ENCODE peak calls at places on chromosomes 12 and 14, in nine cellular contexts. G is lower leg skin, Q is HepG2, Y is prostate gland, E is stomach, O is adrenal gland, C is H1, T is Peyer's patch, H is IMR-90. P is an unnamed sample.

GRCh38 chr14:32494566-32495434 is 165.7 kb downstream of the AKAP6 start:
- DNase-seq in G (no peak), Q (no peak), Y (no peak), E (no peak), O (no peak), C (no peak), T (no peak), H (peak; percentile 67), P (no peak)

GRCh38 chr14:66974397-66975025 is 214.7 kb upstream of the GARIN2 start:
- DNase-seq in G (no peak), Q (no peak), Y (no peak), E (no peak), O (no peak), C (no peak), T (no peak), H (peak; percentile 4), P (no peak)

GRCh38 chr12:71071466-71072097 is 86.2 kb downstream of the TSPAN8 start:
- DNase-seq in G (no peak), Q (no peak), Y (no peak), E (no peak), O (no peak), C (no peak), T (no peak), H (no peak), P (no peak)

GRCh38 chr12:103800252-103800771 is 40.7 kb downstream of the NT5DC3 start:
- DNase-seq in G (no peak), Q (peak; percentile 47), Y (peak; percentile 12), E (peak; percentile 68), O (peak; percentile 79), C (no peak), T (peak; percentile 63), H (peak; percentile 73), P (peak; percentile 80)

GRCh38 chr12:32568241-32568640 is 110.9 kb upstream of the DNM1L start:
- DNase-seq in G (no peak), Q (peak; percentile 31), Y (no peak), E (no peak), O (no peak), C (no peak), T (no peak), H (peak; percentile 90), P (no peak)

GRCh38 chr12:42704810-42705401 is 115.4 kb upstream of the PRICKLE1 start:
- DNase-seq in G (no peak), Q (no peak), Y (no peak), E (no peak), O (no peak), C (no peak), T (no peak), H (no peak), P (no peak)

GRCh38 chr14:65972346-65972745 is 513.8 kb upstream of the CCDC196 start:
- DNase-seq in G (no peak), Q (no peak), Y (no peak), E (no peak), O (no peak), C (no peak), T (no peak), H (no peak), P (no peak)

GRCh38 chr14:104107611-104108569 is 22.4 kb downstream of the ASPG start:
- DNase-seq in G (no peak), Q (no peak), Y (no peak), E (peak; percentile 51), O (no peak), C (no peak), T (peak; percentile 57), H (no peak), P (no peak)

GRCh38 chr14:85762523-85762922 is 232.6 kb downstream of the FLRT2 start:
- DNase-seq in G (no peak), Q (no peak), Y (no peak), E (no peak), O (no peak), C (no peak), T (no peak), H (no peak), P (no peak)

GRCh38 chr12:102096855-102097254 is 23.1 kb downstream of the NUP37 start:
- DNase-seq in G (no peak), Q (no peak), Y (no peak), E (no peak), O (no peak), C (no peak), T (no peak), H (no peak), P (no peak)

GRCh38 chr14:72594099-72594901 is 299.6 kb downstream of the DPF3 start:
- DNase-seq in G (no peak), Q (no peak), Y (no peak), E (no peak), O (no peak), C (no peak), T (peak; percentile 56), H (no peak), P (no peak)

GRCh38 chr12:3116106-3116898 is 39.1 kb downstream of the TSPAN9 start:
- DNase-seq in G (no peak), Q (no peak), Y (no peak), E (no peak), O (no peak), C (no peak), T (no peak), H (peak; percentile 40), P (no peak)

GRCh38 chr14:104425171-104425681 is 154.3 kb upstream of the C14orf180 start:
- DNase-seq in G (no peak), Q (no peak), Y (no peak), E (no peak), O (no peak), C (no peak), T (no peak), H (no peak), P (no peak)

DNA sequence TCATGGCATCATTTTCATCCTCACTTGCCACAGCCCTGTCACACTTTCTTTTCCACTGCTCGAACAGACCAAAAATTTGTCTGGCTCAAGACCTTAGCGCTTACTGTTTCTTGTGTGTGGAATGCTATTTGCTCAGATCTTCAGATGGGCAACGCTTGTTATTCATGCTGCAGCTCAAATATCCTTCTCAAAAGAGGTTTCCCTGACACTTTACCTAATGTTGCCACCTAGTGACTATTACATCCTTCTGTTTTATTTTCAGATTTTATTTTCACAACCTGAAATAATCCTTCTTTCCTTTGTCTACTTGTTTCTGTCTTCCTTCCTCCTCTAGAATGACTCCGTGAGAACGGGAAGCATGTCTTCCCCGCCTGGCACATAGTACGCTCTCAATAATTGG is 5.6 kb downstream of the FBXO33 start:
- DNase-seq in G (no peak), Q (peak; percentile 56), Y (no peak), E (no peak), O (no peak), C (no peak), T (no peak), H (peak; percentile 59), P (no peak)
- TF ChIP-seq CTCF in G (no peak), Q (peak; percentile 71), Y (no peak), E (no peak), O (no peak), C (peak; percentile 24), T (peak; percentile 11), H (peak; percentile 46), P (peak; percentile 26)

GRCh38 chr12:119679490-119679889 is 11.6 kb downstream of the PRKAB1 start:
- DNase-seq in G (no peak), Q (no peak), Y (no peak), E (no peak), O (no peak), C (no peak), T (peak; percentile 48), H (no peak), P (no peak)
- TF ChIP-seq POLR2A in G (no peak), Q (no peak), Y (no peak), E (no peak), O (no peak), C (no peak), T (no peak), H (no peak), P (no peak)

GRCh38 chr14:21723431-21724045 is 49.9 kb upstream of the OR4E1 start:
- DNase-seq in G (no peak), Q (peak; percentile 60), Y (no peak), E (no peak), O (no peak), C (peak; percentile 47), T (no peak), H (no peak), P (no peak)
- TF ChIP-seq CTCF in G (no peak), Q (peak; percentile 76), Y (no peak), E (no peak), O (no peak), C (peak; percentile 99), T (no peak), H (peak; percentile 11), P (no peak)

GRCh38 chr14:20612403-20612802 is 21.2 kb upstream of the RNASE12 start:
- DNase-seq in G (no peak), Q (no peak), Y (no peak), E (no peak), O (no peak), C (no peak), T (no peak), H (no peak), P (no peak)

GRCh38 chr14:20614038-20614840 is 23.1 kb upstream of the RNASE12 start:
- DNase-seq in G (no peak), Q (no peak), Y (peak; percentile 6), E (no peak), O (peak; percentile 46), C (no peak), T (no peak), H (no peak), P (no peak)

GRCh38 chr14:20611277-20611676 is 20.1 kb upstream of the RNASE12 start:
- DNase-seq in G (no peak), Q (no peak), Y (no peak), E (no peak), O (no peak), C (no peak), T (no peak), H (no peak), P (no peak)

GRCh38 chr14:20615996-20616395 is 24.8 kb upstream of the RNASE12 start:
- DNase-seq in G (no peak), Q (peak; percentile 65), Y (no peak), E (no peak), O (no peak), C (no peak), T (no peak), H (no peak), P (no peak)

GRCh38 chr14:20613094-20614037 is 22.2 kb upstream of the RNASE12 start:
- DNase-seq in G (peak; percentile 85), Q (peak; percentile 99), Y (peak; percentile 84), E (peak; percentile 82), O (peak; percentile 86), C (peak; percentile 93), T (peak; percentile 91), H (peak; percentile 99), P (peak; percentile 89)
- TF ChIP-seq POLR2A in G (no peak), Q (no peak), Y (no peak), E (no peak), O (no peak), C (no peak), T (peak; percentile 36), H (no peak), P (no peak)

GRCh38 chr12:63348544-63348943 is 197.5 kb upstream of the AVPR1A start:
- DNase-seq in G (no peak), Q (no peak), Y (no peak), E (no peak), O (no peak), C (no peak), T (no peak), H (no peak), P (no peak)

GRCh38 chr12:63354919-63355318 is 203.9 kb upstream of the AVPR1A start:
- DNase-seq in G (no peak), Q (no peak), Y (no peak), E (no peak), O (no peak), C (no peak), T (no peak), H (no peak), P (no peak)

GRCh38 chr12:63351370-63351769 is 200.4 kb upstream of the AVPR1A start:
- DNase-seq in G (no peak), Q (no peak), Y (no peak), E (no peak), O (no peak), C (no peak), T (no peak), H (no peak), P (no peak)

GRCh38 chr12:63353559-63353958 is 202.6 kb upstream of the AVPR1A start:
- DNase-seq in G (no peak), Q (no peak), Y (no peak), E (no peak), O (no peak), C (no peak), T (no peak), H (peak; percentile 2), P (no peak)
- TF ChIP-seq CTCF in G (no peak), Q (no peak), Y (no peak), E (no peak), O (no peak), C (peak; percentile 1), T (no peak), H (no peak), P (no peak)